ENCODE peak calls at places on chromosomes 1 and 21, in six cellular contexts. J is left lung; A is CD8-positive, alpha-beta memory T cell; E is heart right ventricle; H is spleen; O is ovary. S is an unnamed sample.

GRCh38 chr1:26067432-26067911 is at the start of gene TRIM63:
- DNase-seq in J (no peak), A (no peak), E (peak), H (no peak), O (no peak), S (no peak)

GRCh38 chr1:161351482-161351881 is 16.2 kb downstream of the CFAP126 start:
- DNase-seq in J (no peak), A (no peak), E (no peak), H (no peak), O (no peak), S (no peak)

GRCh38 chr1:6911229-6911941 is 126.1 kb downstream of the CAMTA1 start:
- DNase-seq in J (no peak), A (no peak), E (no peak), H (no peak), O (no peak), S (no peak)

GRCh38 chr1:178864326-178864725 is 6.6 kb downstream of the ANGPTL1 start:
- DNase-seq in J (no peak), A (no peak), E (no peak), H (no peak), O (no peak), S (no peak)

GRCh38 chr1:77539510-77540142 is 142.8 kb downstream of the ZZZ3 start:
- DNase-seq in J (peak), A (no peak), E (peak), H (no peak), O (no peak), S (no peak)

GRCh38 chr1:119416006-119416640 is 1.2 kb downstream of the HSD3B2 start:
- DNase-seq in J (no peak), A (no peak), E (no peak), H (no peak), O (no peak), S (no peak)

GRCh38 chr21:45182958-45183357 is 104.7 kb downstream of the POFUT2 start:
- DNase-seq in J (no peak), A (no peak), E (no peak), H (no peak), O (no peak), S (no peak)

GRCh38 chr1:168408531-168409242 is 128.0 kb downstream of the TBX19 start:
- DNase-seq in J (no peak), A (peak), E (no peak), H (no peak), O (no peak), S (no peak)

GRCh38 chr1:185373813-185374524 is 56.9 kb upstream of the IVNS1ABP start:
- DNase-seq in J (peak), A (no peak), E (no peak), H (peak), O (no peak), S (peak)

GRCh38 chr1:174768516-174768915 is 231.2 kb upstream of the CACYBP start:
- DNase-seq in J (no peak), A (no peak), E (no peak), H (no peak), O (no peak), S (no peak)
- H3K27ac ChIP-seq in J (no peak), A (no peak), E (no peak), H (no peak), O (no peak), S (no peak)

GRCh38 chr1:44740179-44740617 is 561 bp downstream of the KIF2C start:
- DNase-seq in J (no peak), A (no peak), E (no peak), H (no peak), O (no peak), S (no peak)
- H3K27ac ChIP-seq in J (no peak), A (peak), E (peak), H (peak), O (no peak), S (peak)

GRCh38 chr1:225923692-225924555 is at the start of gene PYCR2:
- DNase-seq in J (peak), A (peak), E (peak), H (peak), O (peak), S (peak)

GRCh38 chr1:225926551-225927113 is 2.6 kb upstream of the PYCR2 start:
- DNase-seq in J (no peak), A (no peak), E (no peak), H (peak), O (no peak), S (no peak)

GRCh38 chr1:225921734-225922709 is 2.0 kb downstream of the PYCR2 start:
- DNase-seq in J (no peak), A (no peak), E (no peak), H (no peak), O (no peak), S (no peak)

GRCh38 chr1:225919906-225920305 is 4.1 kb downstream of the PYCR2 start:
- DNase-seq in J (peak), A (no peak), E (peak), H (no peak), O (peak), S (peak)

DNA sequence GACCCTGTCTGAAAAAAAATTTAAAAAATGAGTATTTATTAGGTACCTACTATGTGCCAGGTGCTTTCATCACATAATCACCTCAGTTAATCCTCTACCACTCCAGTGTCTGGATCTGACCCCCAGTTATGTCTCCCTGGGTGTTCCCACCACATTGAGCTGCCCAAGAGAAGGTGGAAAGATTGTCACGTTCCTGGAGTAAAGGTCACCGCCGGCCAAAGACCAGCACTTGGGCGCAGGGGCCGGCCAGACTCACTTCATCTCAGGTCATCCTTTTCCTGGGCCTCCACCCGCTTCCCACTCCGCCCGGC is 714 bp downstream of the PYCR2 start:
- DNase-seq in J (no peak), A (no peak), E (no peak), H (peak), O (no peak), S (no peak)
- H3K27ac ChIP-seq in J (peak), A (peak), E (peak), H (peak), O (peak), S (peak)

GRCh38 chr1:47561523-47562007 is 123.7 kb downstream of the FOXD2 start:
- DNase-seq in J (no peak), A (no peak), E (no peak), H (no peak), O (no peak), S (no peak)

GRCh38 chr1:47555841-47556616 is 118.2 kb downstream of the FOXD2 start:
- DNase-seq in J (no peak), A (no peak), E (no peak), H (no peak), O (no peak), S (no peak)

GRCh38 chr1:47557086-47557866 is 119.4 kb downstream of the FOXD2 start:
- DNase-seq in J (no peak), A (no peak), E (no peak), H (no peak), O (no peak), S (no peak)

GRCh38 chr1:47559944-47560695 is 122.3 kb downstream of the FOXD2 start:
- DNase-seq in J (no peak), A (no peak), E (no peak), H (no peak), O (no peak), S (no peak)

DNA sequence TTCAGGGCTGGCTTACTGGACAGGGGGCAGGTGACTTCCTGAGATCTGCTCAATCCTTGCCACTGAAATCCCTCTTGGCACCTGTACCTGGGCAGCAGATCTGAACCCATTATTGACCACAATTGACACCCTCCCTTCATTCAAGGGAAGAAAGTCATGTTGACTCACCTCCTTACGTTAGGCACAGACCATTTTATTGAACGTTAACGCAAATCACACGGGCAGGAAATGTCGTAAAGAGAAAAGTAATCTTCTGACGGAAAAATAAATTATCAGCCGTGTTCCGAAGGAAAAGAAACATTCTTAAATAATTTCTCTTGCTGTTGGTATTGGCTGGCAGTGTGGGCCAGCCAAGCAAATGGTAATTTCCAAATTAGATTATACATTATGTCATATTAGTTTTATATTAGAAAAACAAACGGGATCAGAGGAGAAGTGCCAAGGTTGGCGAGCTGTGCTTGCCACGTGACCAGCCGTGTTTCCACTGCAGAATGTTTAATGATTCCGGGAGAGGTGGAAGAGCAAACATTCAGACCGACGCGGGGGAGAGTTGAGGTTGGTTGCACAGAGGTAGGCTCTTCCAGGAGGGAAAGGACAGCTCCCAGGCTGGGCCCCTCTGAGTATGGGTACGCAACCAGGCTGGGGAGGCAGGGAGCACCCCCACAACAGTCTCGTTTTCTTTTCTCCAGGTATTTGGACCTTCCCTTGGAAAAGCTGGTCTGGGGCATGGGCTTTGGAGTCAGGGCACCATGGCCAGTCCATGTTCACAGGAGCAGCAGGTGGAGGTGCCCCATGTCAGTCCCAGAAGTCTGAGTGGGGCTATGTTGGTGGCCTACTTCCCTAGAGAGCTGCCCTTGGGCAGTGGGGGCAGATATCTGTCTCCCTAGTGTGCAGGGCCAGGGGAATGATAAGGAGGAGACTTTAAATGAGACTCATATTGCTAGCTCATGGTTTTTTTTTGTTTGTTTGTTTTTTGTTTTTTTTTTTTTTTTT is 121.1 kb downstream of the FOXD2 start:
- DNase-seq in J (peak), A (no peak), E (no peak), H (no peak), O (no peak), S (no peak)
- H3K27ac ChIP-seq in J (no peak), A (no peak), E (no peak), H (no peak), O (no peak), S (peak)

DNA sequence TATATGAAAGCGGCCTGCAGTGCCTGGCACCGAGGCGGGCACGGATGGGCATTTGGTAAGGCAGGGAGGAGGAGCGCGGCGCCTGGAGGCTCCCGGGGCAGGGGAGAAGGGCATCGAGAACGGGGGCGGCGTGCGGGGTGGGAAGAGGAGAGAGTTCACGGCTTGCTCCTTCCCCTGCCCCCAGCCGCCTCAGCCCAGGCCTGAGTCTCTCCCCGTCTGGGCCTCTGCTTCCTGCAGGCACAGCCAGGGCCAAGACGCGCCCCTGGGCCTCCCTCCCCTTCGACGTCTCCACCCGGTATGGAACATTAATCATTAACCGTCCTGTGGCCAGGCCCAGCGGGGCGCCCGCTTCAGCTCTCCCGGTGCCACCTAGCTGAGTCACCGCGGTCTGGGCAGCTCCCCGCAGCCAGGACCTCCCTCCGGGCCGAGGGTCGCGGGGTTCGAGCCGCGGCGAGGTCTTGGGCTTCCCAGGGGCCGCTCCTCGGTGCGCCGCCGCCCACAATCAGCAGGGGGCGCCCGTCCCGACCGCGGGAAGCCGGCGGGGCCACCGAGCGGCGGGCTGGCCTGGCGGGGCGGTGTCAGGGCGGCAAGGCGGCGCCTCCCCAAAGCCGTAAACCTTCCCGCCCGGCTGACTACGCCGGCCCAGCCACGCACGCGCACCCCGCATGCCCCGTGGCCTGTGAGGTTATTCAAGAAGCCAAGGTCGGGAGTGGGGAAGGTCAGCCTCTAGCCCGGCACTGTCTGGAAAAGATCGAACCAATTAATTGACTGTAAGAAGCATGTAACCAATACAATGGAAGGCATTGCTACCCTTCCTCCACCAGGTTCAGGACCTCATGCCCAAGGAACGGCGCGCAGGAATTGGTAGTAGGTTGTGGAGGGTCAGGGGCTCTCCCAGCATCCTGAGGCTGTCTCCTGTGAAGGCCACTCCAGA is 23.4 kb upstream of the RD3 start:
- DNase-seq in J (peak), A (peak), E (peak), H (peak), O (peak), S (peak)
- H3K27ac ChIP-seq in J (no peak), A (no peak), E (peak), H (no peak), O (no peak), S (peak)

GRCh38 chr1:214281030-214281901 is at the start of gene SMYD2:
- DNase-seq in J (peak), A (peak), E (peak), H (peak), O (peak), S (peak)

GRCh38 chr1:214280386-214281029 is 451 bp upstream of the SMYD2 start:
- DNase-seq in J (peak), A (no peak), E (peak), H (peak), O (peak), S (no peak)

GRCh38 chr1:214281902-214282695 is 1.1 kb downstream of the SMYD2 start:
- DNase-seq in J (peak), A (no peak), E (peak), H (no peak), O (no peak), S (peak)

GRCh38 chr1:214276786-214277185 is 4.2 kb upstream of the SMYD2 start:
- DNase-seq in J (no peak), A (no peak), E (no peak), H (no peak), O (no peak), S (no peak)

DNA sequence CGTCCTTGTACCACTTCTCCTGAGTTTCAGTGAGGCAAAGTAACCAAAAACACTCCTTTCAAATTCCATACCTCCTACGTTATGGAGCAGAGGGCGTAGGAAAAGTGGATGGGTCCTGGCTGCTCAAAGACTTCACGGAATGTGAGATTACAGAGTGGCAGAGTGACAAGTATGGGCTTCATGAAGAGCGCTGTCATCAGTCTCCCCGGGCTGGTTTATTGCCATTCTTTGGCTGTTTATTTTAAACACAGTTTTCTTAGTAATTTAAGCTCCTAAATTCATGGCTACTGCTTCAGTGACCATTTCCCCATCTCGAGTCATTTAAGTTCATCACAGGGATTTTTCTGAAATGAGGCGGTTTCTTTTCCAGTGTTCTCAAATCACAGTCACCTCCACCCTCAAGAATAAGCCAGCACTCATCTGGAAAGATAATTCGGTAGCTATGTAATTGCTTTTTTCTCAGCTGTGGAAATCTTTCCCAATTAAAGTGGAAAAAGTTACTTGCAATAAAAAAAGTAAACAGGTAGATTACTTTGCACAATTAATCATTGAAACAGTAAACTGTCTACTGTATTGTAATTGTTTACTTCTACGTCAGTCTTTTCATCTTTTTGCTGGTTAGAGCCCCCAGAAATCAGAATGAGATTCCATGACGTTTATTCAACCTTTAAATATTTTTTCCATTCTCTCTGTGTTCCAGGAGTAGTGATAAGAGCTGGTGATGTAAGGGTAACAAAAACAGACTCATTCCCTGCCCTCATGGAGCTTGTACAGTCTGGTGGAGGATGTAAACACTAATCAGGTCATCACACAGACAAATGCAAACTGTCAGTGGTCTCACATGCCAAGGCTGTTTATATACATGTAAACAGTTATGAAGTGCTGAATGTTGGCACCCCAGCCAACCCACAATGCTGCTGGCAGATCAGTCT is 3.0 kb upstream of the SMYD2 start:
- DNase-seq in J (no peak), A (no peak), E (peak), H (no peak), O (no peak), S (no peak)
- H3K27ac ChIP-seq in J (no peak), A (no peak), E (peak), H (no peak), O (no peak), S (no peak)

GRCh38 chr1:182002570-182002969 is 58.9 kb downstream of the ZNF648 start:
- DNase-seq in J (no peak), A (no peak), E (no peak), H (no peak), O (no peak), S (no peak)

GRCh38 chr1:181998858-181999257 is 62.7 kb downstream of the ZNF648 start:
- DNase-seq in J (no peak), A (no peak), E (peak), H (no peak), O (no peak), S (no peak)

GRCh38 chr1:182003025-182003725 is 58.3 kb downstream of the ZNF648 start:
- DNase-seq in J (no peak), A (no peak), E (peak), H (no peak), O (no peak), S (no peak)

GRCh38 chr1:182004601-182005000 is 56.9 kb downstream of the ZNF648 start:
- DNase-seq in J (no peak), A (no peak), E (peak), H (no peak), O (no peak), S (no peak)

GRCh38 chr1:182003953-182004586 is 57.4 kb downstream of the ZNF648 start:
- DNase-seq in J (no peak), A (no peak), E (peak), H (no peak), O (no peak), S (no peak)
- H3K27ac ChIP-seq in J (no peak), A (no peak), E (no peak), H (no peak), O (no peak), S (no peak)

DNA sequence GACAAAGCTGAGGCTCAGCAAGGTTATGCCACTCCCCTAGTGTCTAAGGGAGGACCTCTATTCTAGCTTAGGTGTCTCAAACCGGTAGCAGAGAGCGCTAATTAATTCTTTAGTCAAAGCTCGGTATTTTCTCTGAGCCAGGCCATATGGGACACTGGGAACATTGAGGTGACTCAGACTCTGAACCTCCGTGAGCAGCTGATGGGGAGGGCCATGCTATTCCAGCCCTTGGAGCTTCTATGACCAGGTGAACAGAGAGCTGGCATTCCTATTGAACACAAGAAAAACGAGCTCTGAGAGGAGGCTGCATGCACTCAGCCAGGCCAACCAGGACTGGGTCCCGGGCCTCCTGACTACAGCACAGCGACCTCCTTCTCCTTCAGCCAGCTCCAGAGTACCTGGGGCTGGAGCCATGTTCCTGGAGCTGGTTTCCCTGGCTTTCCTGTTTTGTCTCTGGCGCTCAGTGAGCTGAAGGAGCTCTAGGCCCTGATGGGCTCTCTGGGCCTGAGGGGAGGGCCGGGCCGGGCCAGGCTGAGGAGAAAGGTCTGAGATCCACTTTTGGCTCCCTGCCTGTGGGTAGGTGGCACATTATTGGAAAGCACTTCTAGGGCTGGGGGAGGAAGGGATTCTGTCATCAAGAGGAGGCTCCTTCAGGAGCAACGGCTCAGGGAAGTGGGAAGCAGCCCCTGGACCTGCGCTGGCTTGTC is 37.0 kb downstream of the SLC9A1 start:
- DNase-seq in J (no peak), A (no peak), E (no peak), H (no peak), O (no peak), S (no peak)
- H3K27ac ChIP-seq in J (peak), A (no peak), E (peak), H (peak), O (no peak), S (peak)

S was measured in tibial artery.